ENCODE peak calls at places on chromosomes 16 and 17, in eight cellular contexts. S is ovary; M is CD8-positive, alpha-beta T cell; F is stomach; Q is right lobe of liver; D is choroid plexus epithelial cell; O is AG04450; G is foreskin fibroblast. A is an unnamed sample.

GRCh38 chr16:80198995-80199299 is 341.8 kb upstream of the DYNLRB2 start:
- DNase-seq in S (no peak), M (no peak), F (no peak), Q (no peak), D (peak; percentile 54), O (no peak), G (peak; percentile 55), A (no peak)

GRCh38 chr16:27515874-27516353 is 33.8 kb downstream of the GTF3C1 start:
- DNase-seq in S (no peak), M (no peak), F (peak; percentile 27), Q (no peak), D (peak; percentile 44), O (no peak), G (peak; percentile 31), A (no peak)

GRCh38 chr16:49755291-49755611 is 100.7 kb downstream of the ZNF423 start:
- DNase-seq in S (peak; percentile 48), M (no peak), F (no peak), Q (no peak), D (peak; percentile 76), O (peak; percentile 3), G (peak; percentile 75), A (no peak)

GRCh38 chr17:4087911-4088693 is 54.7 kb downstream of the ZZEF1 start:
- DNase-seq in S (no peak), M (no peak), F (no peak), Q (no peak), D (peak; percentile 18), O (no peak), G (peak; percentile 51), A (no peak)

GRCh38 chr17:4944163-4944553 is 4.1 kb downstream of the RNF167 start:
- DNase-seq in S (no peak), M (peak; percentile 49), F (no peak), Q (no peak), D (no peak), O (no peak), G (no peak), A (no peak)

GRCh38 chr16:85425061-85425662 is 188.0 kb upstream of the GSE1 start:
- DNase-seq in S (peak; percentile 13), M (no peak), F (no peak), Q (peak; percentile 51), D (no peak), O (no peak), G (no peak), A (no peak)

GRCh38 chr17:48293319-48294192 is 136.5 kb downstream of the SKAP1 start:
- DNase-seq in S (no peak), M (no peak), F (no peak), Q (no peak), D (peak; percentile 7), O (no peak), G (no peak), A (no peak)

GRCh38 chr16:63617047-63617989 is 1504.5 kb downstream of the CDH11 start:
- DNase-seq in S (no peak), M (no peak), F (no peak), Q (no peak), D (no peak), O (no peak), G (no peak), A (peak; percentile 77)

GRCh38 chr16:24721830-24722238 is 7.6 kb upstream of the TNRC6A start:
- DNase-seq in S (no peak), M (no peak), F (no peak), Q (no peak), D (no peak), O (no peak), G (no peak), A (no peak)

GRCh38 chr17:1629647-1630310 is 1.1 kb upstream of the SLC43A2 start:
- DNase-seq in S (no peak), M (peak; percentile 58), F (peak; percentile 84), Q (peak; percentile 81), D (peak; percentile 50), O (no peak), G (peak; percentile 65), A (peak; percentile 89)

GRCh38 chr16:86505185-86505898 is 5.0 kb upstream of the FOXF1 start:
- DNase-seq in S (no peak), M (no peak), F (no peak), Q (no peak), D (no peak), O (no peak), G (no peak), A (no peak)

GRCh38 chr16:56851671-56852400 is 13.2 kb upstream of the SLC12A3 start:
- DNase-seq in S (no peak), M (no peak), F (no peak), Q (peak; percentile 11), D (peak; percentile 77), O (no peak), G (peak; percentile 64), A (no peak)
- TF ChIP-seq CTCF in S (no peak), M (no peak), F (no peak), Q (peak; percentile 33), D (peak; percentile 85), O (peak; percentile 71), G (peak; percentile 70), A (no peak)

DNA sequence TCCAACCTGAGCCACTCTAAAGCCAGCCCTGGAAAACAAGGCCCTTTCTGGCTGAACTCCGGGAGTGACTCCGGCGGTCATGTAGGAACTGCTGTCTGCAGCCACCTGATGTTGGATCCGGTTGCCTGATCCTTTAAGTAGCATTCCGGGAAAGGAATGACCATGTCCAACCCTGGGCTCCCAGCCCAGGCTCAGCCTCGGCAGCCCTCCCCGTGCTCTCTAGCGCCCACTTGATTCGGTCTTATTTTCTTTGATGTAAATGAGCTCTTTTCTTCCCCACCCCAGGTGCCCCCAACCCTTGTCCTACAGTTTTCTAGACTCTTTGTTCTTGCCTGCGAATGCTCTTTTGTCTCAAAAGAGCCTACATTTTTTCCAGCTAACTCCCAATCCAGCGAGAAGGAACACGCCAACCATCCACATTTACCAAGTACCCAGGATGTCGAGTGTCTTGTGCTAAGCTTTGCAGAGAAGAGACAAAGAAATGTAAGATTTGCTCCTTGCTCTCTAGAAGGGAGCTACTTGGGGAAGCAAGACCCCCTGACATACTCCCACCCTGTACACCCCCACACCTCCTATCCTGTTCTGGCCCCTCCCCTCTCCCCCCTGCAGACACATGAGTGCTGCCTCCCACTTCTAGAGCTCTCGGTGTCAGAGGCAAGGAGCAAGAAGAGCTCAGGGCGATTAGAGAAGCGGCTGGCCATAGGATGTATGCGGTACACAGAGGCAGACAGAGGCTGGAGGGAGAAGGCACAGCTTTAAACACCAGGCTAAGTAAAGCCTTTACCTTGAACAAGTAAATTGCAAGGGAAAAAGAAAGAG is 53.8 kb downstream of the COG7 start:
- DNase-seq in S (no peak), M (no peak), F (no peak), Q (no peak), D (no peak), O (no peak), G (no peak), A (peak; percentile 66)
- TF ChIP-seq CTCF in S (no peak), M (no peak), F (no peak), Q (no peak), D (peak; percentile 2), O (no peak), G (no peak), A (no peak)

DNA sequence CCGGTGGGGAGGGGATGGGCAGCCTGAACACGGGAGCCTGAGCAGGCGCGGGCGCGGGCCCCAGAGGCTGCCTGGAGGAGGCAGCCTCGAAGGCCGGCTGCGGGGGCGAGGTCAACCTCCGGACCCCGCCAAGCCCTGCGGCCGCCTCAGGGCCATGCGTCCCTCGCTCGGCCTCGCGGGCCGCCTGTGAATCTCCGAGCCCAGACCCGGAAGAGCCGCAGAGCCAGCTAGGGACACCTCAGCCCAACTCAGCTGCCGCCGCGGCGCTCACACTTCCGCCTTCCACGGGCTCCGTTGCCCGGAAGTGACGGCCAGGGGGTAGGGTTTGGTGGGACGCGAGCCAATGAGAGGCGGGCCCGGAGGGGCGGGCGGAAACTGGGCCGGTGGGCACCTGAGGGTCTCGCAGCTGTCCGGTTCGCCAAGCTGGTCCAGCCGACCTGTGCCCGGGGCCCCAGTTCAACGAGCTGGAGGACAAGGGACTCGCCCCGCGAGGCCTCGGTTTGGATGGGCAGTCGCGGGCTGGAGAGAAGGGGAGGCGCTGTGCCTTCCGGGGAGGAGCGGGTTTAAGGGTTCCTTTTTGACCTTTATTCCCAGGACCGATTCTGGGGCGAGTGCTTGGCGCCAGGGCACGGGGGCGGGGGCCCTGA is at the start of gene SLC38A10:
- DNase-seq in S (peak; percentile 90), M (peak; percentile 93), F (peak; percentile 94), Q (peak; percentile 96), D (peak; percentile 72), O (peak; percentile 29), G (peak; percentile 93), A (peak; percentile 97)
- TF ChIP-seq CTCF in S (no peak), M (no peak), F (no peak), Q (no peak), D (peak; percentile 21), O (peak; percentile 24), G (no peak), A (peak; percentile 36)

DNA sequence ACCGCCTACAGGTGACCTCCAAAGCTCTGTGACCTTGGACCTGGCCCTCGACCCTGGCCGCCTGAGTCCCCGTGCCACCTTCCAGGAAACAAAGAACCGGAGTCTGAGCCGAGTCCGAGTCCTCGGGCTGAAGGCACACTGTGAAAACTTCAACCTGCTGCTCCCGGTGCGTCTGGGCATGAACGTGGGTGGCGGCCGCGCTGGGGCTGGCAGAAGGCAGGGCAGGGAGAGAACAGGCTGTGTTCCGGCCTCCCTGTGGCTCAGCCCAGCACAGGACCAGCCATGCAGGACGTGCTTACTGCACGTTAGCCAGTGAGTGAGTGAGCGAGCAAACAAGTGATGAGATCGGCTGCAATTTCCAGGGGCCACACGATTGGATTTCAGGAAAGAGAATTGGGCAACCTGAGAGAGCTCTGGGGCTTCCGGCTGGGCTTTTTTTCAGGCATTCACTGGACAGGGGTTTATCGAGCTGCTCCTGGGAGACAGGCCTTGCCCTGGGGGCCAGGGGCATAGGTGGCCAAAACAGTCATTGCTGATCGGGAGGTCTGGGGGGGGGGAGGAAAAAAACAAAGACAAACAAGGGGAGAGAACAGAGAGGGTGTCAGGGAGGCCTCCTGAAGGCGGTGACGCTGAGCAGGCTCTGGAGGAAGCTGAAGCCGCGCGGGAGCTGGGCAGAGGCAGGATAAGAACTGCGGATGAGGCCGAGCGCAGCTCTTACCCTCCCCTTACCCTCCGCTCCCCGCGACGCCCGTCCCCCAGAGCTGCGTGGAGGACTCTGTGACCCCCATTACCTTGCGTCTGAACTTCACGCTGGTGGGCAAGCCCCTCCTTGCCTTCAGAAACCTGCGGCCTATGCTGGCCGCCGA is 16.9 kb downstream of the ITGAX start:
- DNase-seq in S (no peak), M (no peak), F (no peak), Q (no peak), D (no peak), O (no peak), G (no peak), A (no peak)
- TF ChIP-seq CTCF in S (no peak), M (no peak), F (no peak), Q (no peak), D (no peak), O (no peak), G (no peak), A (no peak)

GRCh38 chr17:33651631-33652030 is 358.5 kb upstream of the ASIC2 start:
- DNase-seq in S (no peak), M (no peak), F (no peak), Q (no peak), D (no peak), O (no peak), G (no peak), A (no peak)
- TF ChIP-seq CTCF in S (no peak), M (no peak), F (no peak), Q (no peak), D (peak; percentile 10), O (no peak), G (no peak), A (no peak)

GRCh38 chr16:83717308-83717707 is 90.5 kb upstream of the HSBP1 start:
- DNase-seq in S (no peak), M (no peak), F (no peak), Q (no peak), D (peak; percentile 9), O (no peak), G (no peak), A (no peak)
- TF ChIP-seq CTCF in S (no peak), M (no peak), F (no peak), Q (no peak), D (peak; percentile 24), O (no peak), G (no peak), A (no peak)